ENCODE peak calls at places on chromosomes 11 and 22, in nine cellular contexts. One of them, this sample, is unnamed.

GRCh38 chr22:47158457-47158856 is 396.0 kb downstream of the TBC1D22A start:
- DNase-seq in AG04450: no peak
- DNase-seq in osteocyte: no peak
- DNase-seq in Caco-2: no peak
- DNase-seq in thyroid gland: no peak
- DNase-seq in GM10248: no peak
- DNase-seq in IMR-90: no peak
- DNase-seq in stomach: no peak
- DNase-seq in progenitor cell of endocrine pancreas: no peak
- DNase-seq in this sample: no peak

GRCh38 chr11:22459053-22459452 is 120.9 kb downstream of the SLC17A6 start:
- DNase-seq in Caco-2: no peak
- DNase-seq in GM10248: no peak
- DNase-seq in stomach: no peak
- DNase-seq in osteocyte: no peak
- DNase-seq in thyroid gland: no peak
- DNase-seq in IMR-90: peak
- DNase-seq in AG04450: no peak
- DNase-seq in progenitor cell of endocrine pancreas: no peak
- DNase-seq in this sample: peak

GRCh38 chr11:70796601-70797000 is 398.3 kb downstream of the CTTN start:
- DNase-seq in GM10248: no peak
- DNase-seq in Caco-2: peak
- DNase-seq in thyroid gland: no peak
- DNase-seq in osteocyte: no peak
- DNase-seq in IMR-90: no peak
- DNase-seq in stomach: no peak
- DNase-seq in progenitor cell of endocrine pancreas: no peak
- DNase-seq in AG04450: no peak
- DNase-seq in this sample: no peak

GRCh38 chr11:117458275-117459120 is 130.8 kb downstream of the CEP164 start:
- DNase-seq in osteocyte: no peak
- DNase-seq in stomach: no peak
- DNase-seq in progenitor cell of endocrine pancreas: no peak
- DNase-seq in IMR-90: no peak
- DNase-seq in Caco-2: no peak
- DNase-seq in AG04450: no peak
- DNase-seq in GM10248: peak
- DNase-seq in thyroid gland: no peak
- DNase-seq in this sample: peak

GRCh38 chr11:46889689-46890475 is 28.5 kb downstream of the LRP4 start:
- DNase-seq in AG04450: peak
- DNase-seq in progenitor cell of endocrine pancreas: peak
- DNase-seq in GM10248: peak
- DNase-seq in thyroid gland: peak
- DNase-seq in Caco-2: peak
- DNase-seq in osteocyte: no peak
- DNase-seq in stomach: peak
- DNase-seq in IMR-90: peak
- DNase-seq in this sample: peak

GRCh38 chr22:47328550-47329243 is 566.2 kb downstream of the TBC1D22A start:
- DNase-seq in GM10248: no peak
- DNase-seq in stomach: no peak
- DNase-seq in thyroid gland: no peak
- DNase-seq in AG04450: peak
- DNase-seq in IMR-90: peak
- DNase-seq in osteocyte: peak
- DNase-seq in Caco-2: no peak
- DNase-seq in progenitor cell of endocrine pancreas: no peak
- DNase-seq in this sample: peak

GRCh38 chr22:38572065-38572464 is 2.1 kb upstream of the DMC1 start:
- DNase-seq in osteocyte: no peak
- DNase-seq in AG04450: no peak
- DNase-seq in IMR-90: peak
- DNase-seq in thyroid gland: peak
- DNase-seq in progenitor cell of endocrine pancreas: no peak
- DNase-seq in stomach: no peak
- DNase-seq in GM10248: peak
- DNase-seq in Caco-2: peak
- DNase-seq in this sample: peak

GRCh38 chr22:17501679-17502285 is 61.5 kb upstream of the SLC25A18 start:
- DNase-seq in thyroid gland: peak
- DNase-seq in osteocyte: no peak
- DNase-seq in AG04450: peak
- DNase-seq in IMR-90: peak
- DNase-seq in stomach: no peak
- DNase-seq in GM10248: peak
- DNase-seq in Caco-2: peak
- DNase-seq in progenitor cell of endocrine pancreas: no peak
- DNase-seq in this sample: peak

GRCh38 chr11:73243093-73243485 is 25.0 kb downstream of the P2RY2 start:
- DNase-seq in progenitor cell of endocrine pancreas: no peak
- DNase-seq in IMR-90: no peak
- DNase-seq in GM10248: no peak
- DNase-seq in Caco-2: no peak
- DNase-seq in stomach: no peak
- DNase-seq in AG04450: no peak
- DNase-seq in thyroid gland: no peak
- DNase-seq in osteocyte: no peak
- DNase-seq in this sample: no peak

GRCh38 chr11:106329273-106330018 is 252.0 kb downstream of the AASDHPPT start:
- DNase-seq in IMR-90: no peak
- DNase-seq in AG04450: no peak
- DNase-seq in thyroid gland: no peak
- DNase-seq in Caco-2: no peak
- DNase-seq in stomach: no peak
- DNase-seq in GM10248: no peak
- DNase-seq in osteocyte: no peak
- DNase-seq in progenitor cell of endocrine pancreas: no peak
- DNase-seq in this sample: no peak
- TF ChIP-seq CTCF in IMR-90: no peak
- TF ChIP-seq CTCF in AG04450: peak
- TF ChIP-seq CTCF in thyroid gland: no peak
- TF ChIP-seq CTCF in Caco-2: no peak
- TF ChIP-seq CTCF in stomach: no peak
- TF ChIP-seq CTCF in GM10248: no peak
- TF ChIP-seq CTCF in osteocyte: peak
- TF ChIP-seq CTCF in progenitor cell of endocrine pancreas: no peak
- TF ChIP-seq CTCF in this sample: no peak

GRCh38 chr11:69594481-69594880 is 46.5 kb upstream of the CCND1 start:
- DNase-seq in IMR-90: no peak
- DNase-seq in Caco-2: no peak
- DNase-seq in thyroid gland: no peak
- DNase-seq in osteocyte: no peak
- DNase-seq in AG04450: no peak
- DNase-seq in progenitor cell of endocrine pancreas: no peak
- DNase-seq in stomach: no peak
- DNase-seq in GM10248: no peak
- DNase-seq in this sample: no peak
- TF ChIP-seq CTCF in IMR-90: no peak
- TF ChIP-seq CTCF in Caco-2: no peak
- TF ChIP-seq CTCF in thyroid gland: no peak
- TF ChIP-seq CTCF in osteocyte: no peak
- TF ChIP-seq CTCF in AG04450: no peak
- TF ChIP-seq CTCF in progenitor cell of endocrine pancreas: no peak
- TF ChIP-seq CTCF in stomach: no peak
- TF ChIP-seq CTCF in GM10248: no peak
- TF ChIP-seq CTCF in this sample: no peak

DNA sequence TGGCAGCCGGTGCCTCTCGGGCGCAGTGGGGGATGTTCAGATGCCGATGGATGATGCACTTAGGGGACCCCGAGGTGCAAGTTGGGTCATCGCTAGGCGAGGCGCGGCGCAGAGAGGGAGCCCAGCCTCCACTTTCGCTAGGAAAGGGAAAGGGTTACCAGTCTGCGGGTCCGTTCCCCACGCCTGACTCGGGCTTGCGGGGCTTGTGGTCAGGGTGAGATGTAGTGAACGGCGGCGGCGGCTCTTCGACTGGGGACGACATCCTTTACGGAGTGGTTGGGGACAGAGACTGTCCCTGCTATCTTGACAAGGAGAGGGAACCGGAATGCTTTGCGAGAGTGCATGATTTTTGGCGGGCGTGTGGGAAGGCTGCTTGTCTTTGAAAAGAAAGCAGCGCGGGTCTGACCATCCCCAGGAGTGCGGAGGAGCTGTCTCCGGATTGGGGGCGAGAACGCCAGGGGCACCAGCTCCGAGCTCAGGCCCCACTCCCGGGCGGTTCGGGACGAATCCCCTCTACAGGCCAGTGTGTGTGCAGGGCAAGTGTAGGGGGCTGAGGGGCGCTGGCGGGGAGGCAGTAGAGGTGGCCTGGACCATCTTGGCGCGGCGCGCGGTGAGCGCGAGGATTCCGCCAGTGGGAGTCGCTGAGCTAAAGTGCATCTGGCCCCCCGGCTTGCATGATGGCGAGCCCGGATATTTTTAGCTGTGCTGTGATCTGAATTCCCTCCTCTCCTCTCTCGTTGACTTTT is 1.1 kb downstream of the FAT3 start:
- DNase-seq in AG04450: no peak
- DNase-seq in IMR-90: no peak
- DNase-seq in osteocyte: no peak
- DNase-seq in GM10248: peak
- DNase-seq in stomach: no peak
- DNase-seq in thyroid gland: no peak
- DNase-seq in Caco-2: no peak
- DNase-seq in progenitor cell of endocrine pancreas: peak
- DNase-seq in this sample: no peak
- TF ChIP-seq CTCF in AG04450: no peak
- TF ChIP-seq CTCF in IMR-90: no peak
- TF ChIP-seq CTCF in osteocyte: peak
- TF ChIP-seq CTCF in GM10248: no peak
- TF ChIP-seq CTCF in stomach: no peak
- TF ChIP-seq CTCF in thyroid gland: no peak
- TF ChIP-seq CTCF in Caco-2: no peak
- TF ChIP-seq CTCF in progenitor cell of endocrine pancreas: peak
- TF ChIP-seq CTCF in this sample: no peak

DNA sequence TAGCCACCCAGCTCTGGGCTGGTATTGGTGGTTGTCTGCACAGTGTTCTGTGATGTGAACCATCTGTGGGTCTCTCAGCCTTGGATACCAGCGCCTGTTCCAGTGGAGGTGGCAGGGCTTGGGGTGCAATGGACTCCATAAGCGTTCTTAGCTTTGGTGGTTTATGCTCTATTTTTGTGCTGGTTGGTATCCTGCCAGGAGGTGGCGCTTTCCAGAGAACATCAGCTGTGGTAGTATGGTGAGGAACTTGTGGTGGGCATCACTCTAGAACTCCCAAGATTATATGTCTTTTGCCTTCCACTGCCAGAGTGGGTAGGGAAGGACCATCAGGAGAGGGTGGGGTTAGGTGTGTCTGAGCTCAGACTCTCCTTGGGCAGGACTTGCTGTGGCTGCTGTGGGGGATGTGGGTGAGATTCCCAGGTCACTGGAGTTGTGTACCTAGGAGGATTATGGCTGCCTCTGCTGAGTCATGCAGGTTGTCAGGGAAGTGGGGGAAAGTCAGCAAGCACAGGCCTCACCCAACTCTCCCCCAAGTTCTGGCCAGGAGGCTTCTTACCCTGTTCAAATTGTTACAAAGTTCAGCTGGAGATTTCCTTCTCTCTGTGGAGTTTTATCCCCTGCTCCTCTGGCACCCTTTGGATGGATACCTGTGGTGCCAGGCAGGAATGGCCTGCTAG is 47.2 kb downstream of the MRGPRX2 start:
- DNase-seq in stomach: no peak
- DNase-seq in IMR-90: no peak
- DNase-seq in thyroid gland: no peak
- DNase-seq in osteocyte: no peak
- DNase-seq in AG04450: no peak
- DNase-seq in Caco-2: no peak
- DNase-seq in progenitor cell of endocrine pancreas: no peak
- DNase-seq in GM10248: no peak
- DNase-seq in this sample: peak
- TF ChIP-seq CTCF in stomach: no peak
- TF ChIP-seq CTCF in IMR-90: no peak
- TF ChIP-seq CTCF in thyroid gland: no peak
- TF ChIP-seq CTCF in osteocyte: no peak
- TF ChIP-seq CTCF in AG04450: peak
- TF ChIP-seq CTCF in Caco-2: no peak
- TF ChIP-seq CTCF in progenitor cell of endocrine pancreas: peak
- TF ChIP-seq CTCF in GM10248: peak
- TF ChIP-seq CTCF in this sample: no peak